ENCODE peak calls at places on chromosomes 6 and 20, in four cellular contexts. S is COR-L47; D is fibroblast of lung; Z is activated CD4-positive, alpha-beta T cell treated with anti-CD3 and anti-CD28 coated beads for 48 hours. Y is an unnamed sample.

GRCh38 chr6:151869345-151869744 is 61.9 kb downstream of the ESR1 start:
- DNase-seq in S (no peak), D (no peak), Z (no peak), Y (no peak)

GRCh38 chr20:24419786-24420185 is 49.6 kb upstream of the SYNDIG1 start:
- DNase-seq in S (no peak), D (no peak), Z (no peak), Y (no peak)

GRCh38 chr6:33797635-33798342 is 6.0 kb downstream of the MLN start:
- DNase-seq in S (no peak), D (no peak), Z (no peak), Y (no peak)

GRCh38 chr20:24560571-24561485 is 91.4 kb downstream of the SYNDIG1 start:
- DNase-seq in S (no peak), D (no peak), Z (no peak), Y (no peak)

GRCh38 chr6:134094436-134094835 is 42.0 kb upstream of the SLC2A12 start:
- DNase-seq in S (no peak), D (no peak), Z (no peak), Y (no peak)

GRCh38 chr6:18600236-18600635 is 213.1 kb downstream of the RNF144B start:
- DNase-seq in S (no peak), D (no peak), Z (no peak), Y (no peak)

GRCh38 chr6:116444575-116444974 is 16.6 kb upstream of the CALHM6 start:
- DNase-seq in S (no peak), D (no peak), Z (no peak), Y (no peak)

GRCh38 chr6:76275746-76276145 is 203.3 kb upstream of the IMPG1 start:
- DNase-seq in S (no peak), D (no peak), Z (no peak), Y (no peak)

GRCh38 chr20:13788167-13788834 is 3.5 kb downstream of the NDUFAF5 start:
- DNase-seq in S (peak; percentile 53), D (peak; percentile 73), Z (peak; percentile 44), Y (peak; percentile 70)

GRCh38 chr6:52596371-52597028 is 19.6 kb upstream of the TRAM2 start:
- DNase-seq in S (no peak), D (peak; percentile 89), Z (no peak), Y (peak; percentile 68)

GRCh38 chr6:12962995-12963394 is 246.4 kb downstream of the PHACTR1 start:
- DNase-seq in S (no peak), D (no peak), Z (no peak), Y (no peak)

GRCh38 chr6:71205336-71205956 is 83.2 kb upstream of the OGFRL1 start:
- DNase-seq in S (no peak), D (peak; percentile 20), Z (no peak), Y (peak; percentile 64)

GRCh38 chr6:143561105-143561704 is 49.7 kb upstream of the FUCA2 start:
- DNase-seq in S (no peak), D (no peak), Z (no peak), Y (no peak)

GRCh38 chr20:35077341-35077740 is 15.3 kb downstream of the TRPC4AP start:
- DNase-seq in S (no peak), D (no peak), Z (no peak), Y (no peak)

GRCh38 chr20:51678041-51678697 is 90.0 kb downstream of the ATP9A start:
- DNase-seq in S (no peak), D (no peak), Z (no peak), Y (no peak)

GRCh38 chr20:6381887-6382286 is 259.1 kb upstream of the FERMT1 start:
- DNase-seq in S (no peak), D (peak; percentile 51), Z (no peak), Y (peak; percentile 23)

GRCh38 chr20:64161595-64162238 is 2.5 kb upstream of the MYT1 start:
- DNase-seq in S (no peak), D (peak; percentile 37), Z (peak; percentile 50), Y (peak; percentile 43)

GRCh38 chr20:2705931-2706645 is 13.5 kb downstream of the EBF4 start:
- DNase-seq in S (no peak), D (no peak), Z (no peak), Y (no peak)

GRCh38 chr20:38217791-38218565 is 42.6 kb downstream of the KIAA1755 start:
- DNase-seq in S (no peak), D (peak; percentile 83), Z (no peak), Y (peak; percentile 92)

GRCh38 chr6:119226089-119226488 is 123.5 kb downstream of the MAN1A1 start:
- DNase-seq in S (peak; percentile 49), D (no peak), Z (no peak), Y (no peak)

GRCh38 chr6:75893058-75893775 is 144.2 kb downstream of the MYO6 start:
- DNase-seq in S (peak; percentile 61), D (peak; percentile 90), Z (no peak), Y (peak; percentile 74)

GRCh38 chr20:60559462-60559861 is 601.2 kb downstream of the CDH26 start:
- DNase-seq in S (no peak), D (no peak), Z (no peak), Y (no peak)

GRCh38 chr6:39077882-39078594 is 29.5 kb downstream of the GLP1R start:
- DNase-seq in S (no peak), D (no peak), Z (no peak), Y (no peak)

GRCh38 chr6:4180653-4181255 is 45.4 kb upstream of the ECI2 start:
- DNase-seq in S (no peak), D (peak; percentile 67), Z (no peak), Y (peak; percentile 41)

GRCh38 chr6:20605581-20605980 is 71.3 kb downstream of the CDKAL1 start:
- DNase-seq in S (no peak), D (peak; percentile 43), Z (no peak), Y (no peak)

GRCh38 chr6:140344149-140344913 is 969.9 kb upstream of the CITED2 start:
- DNase-seq in S (no peak), D (peak; percentile 40), Z (no peak), Y (peak; percentile 30)

GRCh38 chr6:107059606-107060005 is 31.6 kb downstream of the MTRES1 start:
- DNase-seq in S (no peak), D (no peak), Z (no peak), Y (no peak)

GRCh38 chr6:13470240-13471140 is 16.9 kb downstream of the GFOD1 start:
- DNase-seq in S (no peak), D (no peak), Z (no peak), Y (no peak)

Y was measured in fibroblast of villous mesenchyme.